ENCODE peak calls at places on chromosomes 3 and 15, in eight cellular contexts. O is suprapubic skin; C is effector memory CD4-positive, alpha-beta T cell; H is aorta; F is neuronal stem cell; Z is psoas muscle; T is lung; U is pancreas. V is an unnamed sample. For H3K4me1 and H3K27me3, the result is how much of the 10 kb centered on the place peaks cover.

GRCh38 chr3:45104715-45105711 is 41.2 kb downstream of the CDCP1 start:
- DNase-seq in F (no peak), T (no peak), C (no peak), Z (no peak), H (no peak), O (no peak), U (no peak), V (peak)

GRCh38 chr3:166554006-166554405 is 716.8 kb upstream of the BCHE start:
- DNase-seq in O (no peak), Z (no peak), H (no peak), U (no peak), T (no peak), C (no peak), F (no peak), V (no peak)

GRCh38 chr15:67178569-67179210 is 75.8 kb downstream of the AAGAB start:
- DNase-seq in Z (no peak), H (peak), U (no peak), C (no peak), F (no peak), T (no peak), O (peak), V (peak)

GRCh38 chr3:165797551-165797950 is 39.7 kb downstream of the BCHE start:
- DNase-seq in O (no peak), F (no peak), Z (no peak), T (no peak), C (no peak), U (no peak), H (no peak), V (no peak)

GRCh38 chr3:44992555-44993470 is 16.8 kb downstream of the EXOSC7 start:
- DNase-seq in H (no peak), U (no peak), Z (no peak), C (no peak), T (no peak), O (no peak), F (no peak), V (no peak)

GRCh38 chr3:197750863-197751737 is 1.4 kb downstream of the FYTTD1 start:
- DNase-seq in U (no peak), Z (peak), O (peak), H (peak), F (no peak), T (peak), C (no peak), V (no peak)

GRCh38 chr15:63076136-63077005 is 33.8 kb downstream of the TPM1 start:
- DNase-seq in F (no peak), T (no peak), Z (no peak), O (no peak), C (no peak), H (no peak), U (no peak), V (no peak)

GRCh38 chr3:54360320-54360719 is 238.0 kb downstream of the CACNA2D3 start:
- DNase-seq in H (no peak), U (no peak), C (no peak), T (no peak), Z (no peak), O (no peak), F (no peak), V (no peak)

GRCh38 chr3:144424606-144425005 is 453.0 kb downstream of the DIPK2A start:
- DNase-seq in O (no peak), F (no peak), U (no peak), C (no peak), T (no peak), H (no peak), Z (no peak), V (no peak)

GRCh38 chr3:10354373-10355015 is 33.6 kb upstream of the SEC13 start:
- DNase-seq in H (no peak), T (no peak), F (no peak), U (no peak), Z (peak), O (no peak), C (no peak), V (no peak)

GRCh38 chr15:63462053-63462452 is 42.3 kb upstream of the USP3 start:
- DNase-seq in F (no peak), H (no peak), Z (no peak), C (no peak), U (no peak), O (no peak), T (no peak), V (no peak)

GRCh38 chr3:18425641-18426403 is 683 bp upstream of the SATB1 start:
- DNase-seq in O (peak), Z (peak), F (no peak), U (peak), H (peak), T (peak), C (peak), V (no peak)

GRCh38 chr3:69094467-69095205 is 9.9 kb downstream of the ARL6IP5 start:
- DNase-seq in Z (no peak), O (no peak), C (no peak), T (no peak), U (no peak), F (no peak), H (no peak), V (peak)

GRCh38 chr15:91456921-91457320 is 356.9 kb downstream of the SV2B start:
- DNase-seq in H (no peak), F (no peak), C (no peak), U (no peak), Z (no peak), O (no peak), T (no peak), V (no peak)

GRCh38 chr15:56844892-56845291 is 73.6 kb upstream of the TCF12 start:
- DNase-seq in C (no peak), O (no peak), U (no peak), Z (no peak), F (no peak), H (no peak), T (no peak), V (no peak)

GRCh38 chr3:15556512-15556911 is 35.0 kb upstream of the COLQ start:
- DNase-seq in U (no peak), H (no peak), T (no peak), O (no peak), F (no peak), C (no peak), Z (no peak), V (no peak)

GRCh38 chr3:61768284-61769012 is 207.1 kb downstream of the PTPRG start:
- DNase-seq in T (no peak), U (no peak), H (no peak), O (no peak), F (no peak), C (no peak), Z (no peak), V (no peak)

GRCh38 chr3:35198857-35199256 is 440.5 kb upstream of the ARPP21 start:
- DNase-seq in C (no peak), F (no peak), T (no peak), Z (no peak), H (no peak), O (no peak), U (no peak), V (no peak)

GRCh38 chr15:77866186-77866585 is 211.3 kb downstream of the TBC1D2B start:
- DNase-seq in F (no peak), C (no peak), Z (peak), O (peak), H (no peak), U (no peak), T (no peak), V (no peak)

GRCh38 chr15:69474291-69474690 is 21.7 kb downstream of the RPLP1 start:
- DNase-seq in H (no peak), U (no peak), O (no peak), T (no peak), Z (no peak), C (no peak), F (no peak), V (no peak)

GRCh38 chr15:37083610-37084009 is 16.7 kb downstream of the MEIS2 start:
- DNase-seq in C (no peak), U (no peak), H (no peak), F (no peak), O (no peak), T (no peak), Z (no peak), V (no peak)

GRCh38 chr15:67185621-67186225 is 68.7 kb downstream of the AAGAB start:
- DNase-seq in O (no peak), F (no peak), C (no peak), Z (peak), H (no peak), U (no peak), T (no peak), V (no peak)

GRCh38 chr3:128455786-128456748 is 10.6 kb downstream of the DNAJB8 start:
- DNase-seq in C (no peak), H (no peak), T (no peak), O (no peak), Z (no peak), U (no peak), F (no peak), V (no peak)

GRCh38 chr3:107928084-107928445 is 162.8 kb downstream of the CD47 start:
- DNase-seq in F (no peak), C (no peak), H (no peak), U (no peak), O (no peak), T (no peak), Z (no peak), V (peak)

GRCh38 chr15:31375772-31376171 is 49.1 kb downstream of the KLF13 start:
- DNase-seq in U (peak), F (no peak), H (no peak), Z (no peak), T (no peak), O (no peak), C (no peak), V (no peak)

GRCh38 chr15:31376511-31376910 is 49.9 kb downstream of the KLF13 start:
- DNase-seq in C (no peak), O (no peak), T (no peak), H (no peak), U (no peak), Z (no peak), F (no peak), V (no peak)

GRCh38 chr15:31373970-31374369 is 47.3 kb downstream of the KLF13 start:
- DNase-seq in T (no peak), H (no peak), C (no peak), F (no peak), U (peak), Z (peak), O (no peak), V (no peak)

GRCh38 chr15:31374489-31374888 is 47.9 kb downstream of the KLF13 start:
- DNase-seq in T (no peak), O (no peak), C (no peak), U (no peak), F (no peak), H (no peak), Z (peak), V (no peak)

DNA sequence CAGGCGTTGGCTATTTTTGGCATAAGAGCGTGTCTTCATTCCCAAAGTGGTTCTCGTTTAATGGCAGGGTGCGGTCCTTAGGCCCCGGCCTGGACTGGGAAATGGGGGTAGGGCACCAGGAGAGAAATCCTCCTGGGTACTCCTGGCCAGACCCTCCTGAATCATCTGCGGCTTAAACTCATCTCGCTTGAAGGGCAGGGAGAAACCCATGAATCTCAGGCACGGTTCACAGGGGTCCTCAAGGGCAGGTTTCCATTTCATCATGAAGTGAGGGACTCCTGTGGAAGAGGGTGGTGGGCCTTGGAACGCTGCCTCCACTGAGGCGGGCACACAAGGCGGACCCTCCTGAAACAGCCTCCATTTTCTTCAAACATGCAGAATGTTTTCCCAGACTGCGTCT is 48.4 kb downstream of the KLF13 start:
- DNase-seq in U (no peak), H (no peak), O (no peak), T (no peak), Z (no peak), F (no peak), C (no peak), V (no peak)
- H3K4me1 ChIP-seq in U (under half), H (under half), O (half or more), T (under half), Z (under half), F (under half), C (under half), V (under half)

GRCh38 chr3:42653303-42653559 is 266 bp upstream of the ZBTB47 start:
- DNase-seq in C (no peak), Z (no peak), O (no peak), U (no peak), T (no peak), F (no peak), H (no peak), V (no peak)

GRCh38 chr3:42649783-42650182 is 3.7 kb upstream of the ZBTB47 start:
- DNase-seq in U (no peak), H (no peak), Z (no peak), F (no peak), T (no peak), C (no peak), O (no peak), V (no peak)

GRCh38 chr3:42652251-42652610 is 1.3 kb upstream of the ZBTB47 start:
- DNase-seq in U (peak), O (no peak), T (no peak), Z (no peak), F (no peak), H (no peak), C (no peak), V (no peak)

GRCh38 chr3:42652611-42653302 is 740 bp upstream of the ZBTB47 start:
- DNase-seq in H (peak), C (no peak), O (peak), F (no peak), T (peak), Z (peak), U (peak), V (peak)

DNA sequence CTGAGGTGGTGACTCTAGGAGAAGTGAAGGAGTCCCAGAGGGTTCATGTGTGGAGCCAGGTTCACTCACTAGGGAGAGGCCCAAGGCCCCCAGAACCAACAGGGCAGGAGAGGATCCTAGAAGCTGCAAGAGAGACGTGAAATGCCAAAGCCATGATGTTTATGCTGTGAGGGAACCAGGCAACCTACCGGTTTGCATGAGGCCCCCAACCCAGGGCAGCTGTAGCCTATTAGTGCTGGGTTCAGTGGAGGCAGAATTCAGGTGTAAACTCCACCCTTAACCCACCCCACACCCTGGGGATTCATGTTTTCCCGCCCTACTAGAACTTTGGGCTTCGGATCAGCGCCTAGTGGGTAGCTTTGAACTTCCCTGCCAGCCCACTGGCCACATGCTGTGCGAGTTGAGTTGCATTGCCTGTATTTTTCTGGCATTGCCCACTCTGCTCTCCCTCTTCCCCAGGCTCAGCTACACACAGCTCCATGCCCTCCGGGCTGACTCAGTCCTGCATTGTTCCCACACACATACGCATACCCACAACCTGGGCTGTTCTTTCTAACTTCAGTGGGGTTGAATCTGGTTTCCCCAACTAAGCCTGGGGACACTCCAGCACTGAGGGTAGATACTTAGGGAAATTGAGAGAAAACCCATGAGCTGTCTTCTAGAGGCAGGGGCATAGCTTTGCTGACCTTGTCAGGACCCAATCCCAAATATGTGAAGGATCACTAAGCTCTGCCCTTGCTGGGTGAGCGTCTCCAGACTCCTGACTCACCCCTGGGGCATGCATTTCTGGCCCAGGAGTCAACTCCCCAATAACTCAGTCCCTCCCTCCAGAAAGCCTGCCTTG is 2.0 kb upstream of the ZBTB47 start:
- DNase-seq in Z (no peak), H (peak), T (no peak), C (no peak), F (no peak), U (no peak), O (no peak), V (peak)
- H3K27ac ChIP-seq in Z (peak), H (peak), T (no peak), C (no peak), F (no peak), U (no peak), O (peak), V (peak)

GRCh38 chr15:96417760-96418130 is 87.2 kb downstream of the NR2F2 start:
- DNase-seq in O (no peak), Z (no peak), C (no peak), F (no peak), H (no peak), U (no peak), T (no peak), V (no peak)

GRCh38 chr15:96422153-96422552 is 91.7 kb downstream of the NR2F2 start:
- DNase-seq in H (no peak), Z (no peak), F (no peak), U (no peak), O (no peak), T (no peak), C (no peak), V (no peak)

GRCh38 chr15:96424674-96425073 is 94.2 kb downstream of the NR2F2 start:
- DNase-seq in Z (no peak), C (no peak), F (no peak), H (no peak), U (no peak), T (no peak), O (no peak), V (no peak)

GRCh38 chr15:96418146-96418545 is 87.6 kb downstream of the NR2F2 start:
- DNase-seq in Z (no peak), C (no peak), H (no peak), F (no peak), U (no peak), T (no peak), O (no peak), V (no peak)

DNA sequence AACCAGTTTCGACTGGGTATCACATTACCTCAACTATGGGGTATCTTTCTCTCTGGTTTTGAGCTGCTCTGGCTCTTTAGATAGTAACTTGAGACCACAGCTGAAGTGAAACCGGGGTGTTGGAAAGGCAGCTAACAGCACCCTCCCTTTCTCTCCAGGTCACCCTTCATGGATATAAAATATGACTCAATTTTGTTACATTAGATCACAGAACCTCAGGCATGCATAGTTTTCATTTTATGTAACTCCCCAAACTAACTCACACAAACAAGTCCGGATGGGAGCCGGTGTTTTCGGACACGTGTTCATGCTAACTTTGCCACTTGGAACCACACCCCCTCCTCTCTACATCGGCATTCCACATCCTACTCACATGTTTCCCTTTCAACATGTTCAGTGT is 90.7 kb downstream of the NR2F2 start:
- DNase-seq in F (no peak), C (no peak), O (no peak), T (no peak), Z (no peak), H (no peak), U (no peak), V (no peak)
- H3K27me3 ChIP-seq in F (half or more), C (under half), O (half or more), T (under half), Z (under half), H (under half), U (under half), V (under half)

GRCh38 chr3:57161131-57161538 is 4.0 kb downstream of the IL17RD start:
- DNase-seq in H (no peak), F (no peak), O (no peak), C (no peak), T (no peak), U (no peak), Z (no peak), V (no peak)

GRCh38 chr3:57160046-57160730 is 5.0 kb downstream of the IL17RD start:
- DNase-seq in Z (no peak), T (no peak), F (no peak), U (no peak), C (no peak), H (peak), O (no peak), V (no peak)

GRCh38 chr3:57161915-57162314 is 3.2 kb downstream of the IL17RD start:
- DNase-seq in Z (no peak), H (no peak), F (no peak), C (no peak), U (no peak), T (no peak), O (no peak), V (no peak)

GRCh38 chr3:57158813-57159678 is 6.1 kb downstream of the IL17RD start:
- DNase-seq in F (no peak), T (no peak), Z (no peak), H (no peak), C (no peak), U (no peak), O (no peak), V (peak)

GRCh38 chr3:57160731-57161086 is 4.4 kb downstream of the IL17RD start:
- DNase-seq in O (no peak), T (no peak), C (no peak), Z (no peak), U (no peak), H (no peak), F (no peak), V (no peak)
- H3K4me1 ChIP-seq in O (under half), T (under half), C (under half), Z (under half), U (under half), H (under half), F (under half), V (under half)

DNA sequence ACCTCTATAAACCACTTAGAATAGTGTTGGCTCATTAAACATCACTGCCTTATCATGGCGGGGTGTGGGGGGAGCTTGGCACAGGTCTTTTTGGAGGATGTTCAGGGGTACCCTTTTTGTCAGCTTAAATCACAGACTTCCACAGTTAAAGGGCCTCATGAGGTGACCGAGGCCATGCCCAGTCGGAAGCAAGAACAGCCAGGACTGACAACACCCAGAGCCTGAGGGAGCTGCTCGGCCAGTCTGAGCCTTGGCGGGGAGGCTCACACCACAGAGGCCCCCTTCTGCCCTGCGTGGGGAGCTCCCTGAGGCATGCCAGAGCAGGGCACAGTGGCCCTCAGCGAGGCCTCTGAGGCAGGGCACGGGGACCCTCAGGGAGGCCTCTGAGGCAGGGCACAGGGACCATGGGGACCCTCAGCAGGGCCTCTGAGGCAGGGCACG is 49.5 kb downstream of the UMPS start:
- DNase-seq in U (peak), T (no peak), F (no peak), O (no peak), C (no peak), H (no peak), Z (peak), V (no peak)
- H3K27ac ChIP-seq in U (no peak), T (peak), F (no peak), O (peak), C (no peak), H (peak), Z (peak), V (peak)

GRCh38 chr3:66949898-66950297 is 48.2 kb upstream of the KBTBD8 start:
- DNase-seq in H (no peak), U (no peak), Z (no peak), O (no peak), T (no peak), F (no peak), C (no peak), V (no peak)
- H3K27me3 ChIP-seq in H (under half), U (under half), Z (under half), O (under half), T (under half), F (under half), C (under half), V (under half)